ENCODE peak calls at places on chromosome 20, in ten cellular contexts. L is CD8-positive, alpha-beta T cell; E is OCI-M1; K is SHP77 treated with DMSO at 0.1 percent for 48 hours; X is fibroblast of mammary gland; P is stimulated activated naive B cell treated with anti-CD40 and anti-IgM and Interleukin-4, amounts not matched to agents 10 μg/mL and 1 μg/mL and 100 μg/mL, for 72 hours; U is EL; Y is EH; O is left lung; V is activated T-helper 1 cell treated with anti-CD3 and anti-CD28 coated beads, Interleukin-12 subunit alpha, Interleukin-12 subunit beta, Interleukin-2, Interleukin-4 antibody, amounts not matched to agents 30 ng/mL and 10 ng/mL and 1 ng/mL, durations not matched to agents 14 hours and 24 hours and 36 hours. Q is an unnamed sample.

GRCh38 chr20:62513991-62514390 is 38.2 kb upstream of the GATA5 start:
- DNase-seq in K (no peak), P (no peak), X (no peak), E (no peak), U (no peak), L (no peak), O (no peak), Y (no peak), V (no peak), Q (no peak)

GRCh38 chr20:45211569-45212474 is 5.0 kb downstream of the SEMG1 start:
- DNase-seq in V (no peak), L (no peak), P (no peak), X (no peak), O (no peak), Y (no peak), K (no peak), U (no peak), E (no peak), Q (no peak)

GRCh38 chr20:5970381-5970780 is 19.9 kb downstream of the MCM8 start:
- DNase-seq in E (no peak), Y (no peak), X (no peak), U (no peak), V (no peak), P (no peak), K (no peak), O (no peak), L (no peak), Q (no peak)

GRCh38 chr20:19973920-19974620 is 43.1 kb upstream of the NAA20 start:
- DNase-seq in V (no peak), O (peak), U (peak), E (no peak), K (no peak), L (no peak), Y (peak), X (peak), P (no peak), Q (peak)

GRCh38 chr20:8812818-8813217 is 256.1 kb upstream of the PLCB4 start:
- DNase-seq in E (no peak), V (no peak), L (no peak), K (no peak), Y (no peak), U (no peak), P (no peak), X (no peak), O (no peak), Q (no peak)

GRCh38 chr20:16904751-16905150 is 156.6 kb downstream of the OTOR start:
- DNase-seq in U (no peak), E (peak), P (no peak), K (no peak), O (no peak), L (no peak), V (no peak), Y (no peak), X (no peak), Q (no peak)

GRCh38 chr20:23449400-23449799 is 3.3 kb downstream of the CST11 start:
- DNase-seq in U (peak), P (no peak), K (no peak), V (peak), Y (peak), L (no peak), X (no peak), E (peak), O (no peak), Q (no peak)

GRCh38 chr20:50691585-50692552 is 527 bp upstream of the RIPOR3 start:
- DNase-seq in Y (peak), U (peak), E (peak), K (no peak), O (no peak), P (no peak), L (no peak), X (peak), V (no peak), Q (no peak)

GRCh38 chr20:44405246-44405645 is 49.7 kb downstream of the HNF4A start:
- DNase-seq in X (no peak), U (no peak), V (no peak), K (no peak), E (no peak), P (no peak), O (no peak), Y (no peak), L (no peak), Q (no peak)

GRCh38 chr20:43936371-43936770 is 21.7 kb downstream of the TOX2 start:
- DNase-seq in Y (peak), U (no peak), L (no peak), O (no peak), X (peak), V (no peak), E (no peak), P (no peak), K (peak), Q (no peak)

GRCh38 chr20:50009521-50010454 is 27.0 kb downstream of the SNAI1 start:
- DNase-seq in O (no peak), E (no peak), V (no peak), X (no peak), U (no peak), L (no peak), Y (no peak), P (no peak), K (no peak), Q (no peak)

GRCh38 chr20:48295966-48296421 is 510.7 kb upstream of the SULF2 start:
- DNase-seq in K (no peak), V (no peak), E (no peak), P (no peak), L (no peak), Y (peak), O (no peak), X (peak), U (peak), Q (no peak)

GRCh38 chr20:58251979-58252591 is 23.6 kb upstream of the ANKRD60 start:
- DNase-seq in O (no peak), X (peak), E (peak), U (peak), L (no peak), K (no peak), V (no peak), Y (peak), P (no peak), Q (no peak)

GRCh38 chr20:11676618-11677289 is 240.9 kb upstream of the BTBD3 start:
- DNase-seq in L (no peak), O (no peak), Y (peak), X (peak), V (no peak), P (no peak), E (peak), U (peak), K (peak), Q (no peak)

GRCh38 chr20:53805895-53806384 is 212.3 kb upstream of the ZNF217 start:
- DNase-seq in L (no peak), X (peak), U (peak), E (no peak), Y (peak), P (no peak), K (no peak), O (no peak), V (no peak), Q (no peak)

GRCh38 chr20:24935786-24936525 is 13.1 kb upstream of the CST7 start:
- DNase-seq in V (no peak), K (no peak), P (no peak), Y (no peak), X (no peak), U (no peak), O (no peak), L (no peak), E (no peak), Q (no peak)